ENCODE peak calls at places on chromosomes 6 and 20, in six cellular contexts. One of them, this sample, is unnamed.

GRCh38 chr20:11792229-11792953 is 125.3 kb upstream of the BTBD3 start:
- DNase-seq in H1: no peak
- DNase-seq in HepG2: peak
- DNase-seq in GM23338: no peak
- DNase-seq in endothelial cell of umbilical vein: no peak
- DNase-seq in HCT116: no peak
- DNase-seq in this sample: no peak

GRCh38 chr6:11473008-11473740 is 64.4 kb upstream of the TMEM170B start:
- DNase-seq in H1: no peak
- DNase-seq in HepG2: no peak
- DNase-seq in GM23338: no peak
- DNase-seq in endothelial cell of umbilical vein: no peak
- DNase-seq in HCT116: no peak
- DNase-seq in this sample: no peak

GRCh38 chr20:63553933-63554290 is at the start of gene FNDC11:
- DNase-seq in H1: no peak
- DNase-seq in HepG2: no peak
- DNase-seq in GM23338: peak
- DNase-seq in endothelial cell of umbilical vein: no peak
- DNase-seq in HCT116: no peak
- DNase-seq in this sample: no peak

GRCh38 chr6:41939091-41939847 is 2.3 kb downstream of the CCND3 start:
- DNase-seq in H1: no peak
- DNase-seq in HepG2: no peak
- DNase-seq in GM23338: peak
- DNase-seq in endothelial cell of umbilical vein: no peak
- DNase-seq in HCT116: no peak
- DNase-seq in this sample: no peak

GRCh38 chr6:105713474-105714118 is 310.7 kb upstream of the PREP start:
- DNase-seq in H1: no peak
- DNase-seq in HepG2: no peak
- DNase-seq in GM23338: peak
- DNase-seq in endothelial cell of umbilical vein: no peak
- DNase-seq in HCT116: peak
- DNase-seq in this sample: no peak

GRCh38 chr20:38222231-38222922 is 38.2 kb downstream of the KIAA1755 start:
- DNase-seq in H1: no peak
- DNase-seq in HepG2: peak
- DNase-seq in GM23338: peak
- DNase-seq in endothelial cell of umbilical vein: peak
- DNase-seq in HCT116: peak
- DNase-seq in this sample: no peak

GRCh38 chr20:2230671-2231488 is 64.9 kb upstream of the TGM3 start:
- DNase-seq in H1: no peak
- DNase-seq in HepG2: no peak
- DNase-seq in GM23338: no peak
- DNase-seq in endothelial cell of umbilical vein: no peak
- DNase-seq in HCT116: no peak
- DNase-seq in this sample: no peak

GRCh38 chr6:126337323-126337722 is 2.6 kb upstream of the CENPW start:
- DNase-seq in H1: no peak
- DNase-seq in HepG2: no peak
- DNase-seq in GM23338: no peak
- DNase-seq in endothelial cell of umbilical vein: no peak
- DNase-seq in HCT116: no peak
- DNase-seq in this sample: no peak

GRCh38 chr20:59495894-59496510 is 108.3 kb upstream of the PHACTR3 start:
- DNase-seq in H1: peak
- DNase-seq in HepG2: peak
- DNase-seq in GM23338: peak
- DNase-seq in endothelial cell of umbilical vein: peak
- DNase-seq in HCT116: peak
- DNase-seq in this sample: no peak

GRCh38 chr6:144219056-144219685 is 66.0 kb upstream of the UTRN start:
- DNase-seq in H1: no peak
- DNase-seq in HepG2: peak
- DNase-seq in GM23338: peak
- DNase-seq in endothelial cell of umbilical vein: peak
- DNase-seq in HCT116: peak
- DNase-seq in this sample: no peak

GRCh38 chr20:19275038-19275629 is 62.7 kb downstream of the SLC24A3 start:
- DNase-seq in H1: no peak
- DNase-seq in HepG2: no peak
- DNase-seq in GM23338: no peak
- DNase-seq in endothelial cell of umbilical vein: no peak
- DNase-seq in HCT116: no peak
- DNase-seq in this sample: no peak

GRCh38 chr6:40989204-40990179 is 49.5 kb downstream of the UNC5CL start:
- DNase-seq in H1: no peak
- DNase-seq in HepG2: no peak
- DNase-seq in GM23338: no peak
- DNase-seq in endothelial cell of umbilical vein: no peak
- DNase-seq in HCT116: no peak
- DNase-seq in this sample: no peak

GRCh38 chr6:15266423-15266996 is 20.6 kb downstream of the JARID2 start:
- DNase-seq in H1: no peak
- DNase-seq in HepG2: peak
- DNase-seq in GM23338: peak
- DNase-seq in endothelial cell of umbilical vein: peak
- DNase-seq in HCT116: no peak
- DNase-seq in this sample: no peak
- H3K4me3 ChIP-seq in H1: peak
- H3K4me3 ChIP-seq in HepG2: peak
- H3K4me3 ChIP-seq in GM23338: peak
- H3K4me3 ChIP-seq in endothelial cell of umbilical vein: no peak
- H3K4me3 ChIP-seq in HCT116: no peak
- H3K4me3 ChIP-seq in this sample: peak

DNA sequence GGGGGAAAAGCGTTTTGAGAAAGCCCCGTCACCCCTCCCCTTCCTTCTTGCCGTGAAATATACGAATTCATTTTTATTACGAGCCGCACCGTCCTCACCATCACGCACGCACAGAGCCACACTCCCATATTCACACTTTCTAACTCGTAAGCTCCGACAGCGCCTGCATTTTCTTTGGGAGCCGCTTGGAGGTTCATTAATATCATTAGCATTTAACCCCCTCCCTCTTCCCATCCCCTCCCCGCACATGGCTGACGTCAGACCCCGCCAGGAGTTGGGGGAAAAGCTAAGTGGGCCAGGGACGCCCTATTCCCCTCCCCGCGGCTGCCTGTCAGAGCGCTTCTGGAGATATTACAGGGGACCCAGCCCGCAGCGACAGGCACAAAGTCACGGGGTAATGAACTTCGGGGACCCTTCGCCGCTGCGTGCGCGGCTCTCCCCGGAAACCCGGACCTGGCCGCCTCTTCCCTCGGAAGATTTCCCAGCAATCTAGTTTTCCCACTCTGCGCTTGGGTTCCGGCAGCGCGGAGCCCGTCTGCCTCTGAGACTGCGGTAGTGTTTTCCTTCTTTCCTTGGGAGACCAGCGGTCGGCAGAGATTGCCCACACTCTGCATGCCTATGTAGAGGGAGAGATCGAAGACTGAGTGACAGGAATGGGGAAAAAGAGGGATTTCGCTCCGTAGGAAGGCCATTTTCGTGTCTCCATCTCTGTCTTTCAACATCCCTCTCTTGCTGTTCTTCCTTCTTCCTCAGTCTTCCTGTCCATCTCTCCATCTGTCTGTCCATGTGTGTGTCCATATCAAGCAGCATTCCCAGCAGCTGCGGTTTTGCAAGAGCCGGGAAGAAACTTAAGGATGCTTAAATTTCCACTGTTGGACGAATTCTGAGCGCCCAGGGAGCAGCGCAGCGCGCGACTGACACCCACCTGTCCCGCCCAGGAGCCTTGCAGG is at the start of gene NR2E1:
- DNase-seq in H1: no peak
- DNase-seq in HepG2: no peak
- DNase-seq in GM23338: peak
- DNase-seq in endothelial cell of umbilical vein: no peak
- DNase-seq in HCT116: no peak
- DNase-seq in this sample: peak
- TF ChIP-seq EZH2 in H1: peak
- TF ChIP-seq EZH2 in HepG2: no peak
- TF ChIP-seq EZH2 in GM23338: peak
- TF ChIP-seq EZH2 in endothelial cell of umbilical vein: peak
- TF ChIP-seq EZH2 in HCT116: no peak
- TF ChIP-seq EZH2 in this sample: no peak

GRCh38 chr6:31328355-31328960 is 28.5 kb downstream of the HLA-B start:
- DNase-seq in H1: no peak
- DNase-seq in HepG2: no peak
- DNase-seq in GM23338: peak
- DNase-seq in endothelial cell of umbilical vein: no peak
- DNase-seq in HCT116: no peak
- DNase-seq in this sample: no peak
- TF ChIP-seq POLR2AphosphoS5 in H1: no peak
- TF ChIP-seq POLR2AphosphoS5 in HepG2: no peak
- TF ChIP-seq POLR2AphosphoS5 in GM23338: no peak
- TF ChIP-seq POLR2AphosphoS5 in endothelial cell of umbilical vein: no peak
- TF ChIP-seq POLR2AphosphoS5 in HCT116: no peak
- TF ChIP-seq POLR2AphosphoS5 in this sample: no peak

DNA sequence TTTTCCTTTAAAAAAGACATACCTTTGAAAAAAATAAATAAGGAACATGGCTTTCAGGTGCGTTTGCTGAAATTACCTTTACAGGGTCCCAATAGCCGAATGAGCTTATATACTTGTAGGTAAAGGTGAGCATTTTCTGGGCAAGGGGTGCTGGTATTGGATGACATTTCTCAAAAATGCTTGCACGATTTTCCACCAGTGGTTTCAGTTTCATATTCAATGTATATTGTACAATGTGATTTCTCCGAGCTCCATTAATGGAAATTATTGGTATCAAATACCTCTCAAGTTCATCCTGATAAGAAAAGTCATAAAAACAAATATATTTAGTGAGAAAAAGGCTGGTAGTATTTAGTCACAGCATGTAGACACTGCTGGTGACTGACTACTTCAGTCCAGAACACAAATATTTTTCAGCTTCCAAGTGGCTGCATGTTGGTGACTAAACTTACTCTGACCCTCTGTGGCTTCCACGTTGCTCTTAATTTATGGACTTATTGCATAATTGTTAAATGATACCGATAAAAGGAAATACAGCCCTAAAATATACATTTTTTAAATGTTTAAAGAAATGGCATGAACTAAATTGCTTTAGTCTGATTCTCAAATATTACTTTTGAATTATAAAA is 32.9 kb upstream of the ZBTB24 start:
- DNase-seq in H1: no peak
- DNase-seq in HepG2: no peak
- DNase-seq in GM23338: no peak
- DNase-seq in endothelial cell of umbilical vein: no peak
- DNase-seq in HCT116: no peak
- DNase-seq in this sample: no peak
- H3K4me3 ChIP-seq in H1: no peak
- H3K4me3 ChIP-seq in HepG2: no peak
- H3K4me3 ChIP-seq in GM23338: no peak
- H3K4me3 ChIP-seq in endothelial cell of umbilical vein: no peak
- H3K4me3 ChIP-seq in HCT116: no peak
- H3K4me3 ChIP-seq in this sample: no peak

DNA sequence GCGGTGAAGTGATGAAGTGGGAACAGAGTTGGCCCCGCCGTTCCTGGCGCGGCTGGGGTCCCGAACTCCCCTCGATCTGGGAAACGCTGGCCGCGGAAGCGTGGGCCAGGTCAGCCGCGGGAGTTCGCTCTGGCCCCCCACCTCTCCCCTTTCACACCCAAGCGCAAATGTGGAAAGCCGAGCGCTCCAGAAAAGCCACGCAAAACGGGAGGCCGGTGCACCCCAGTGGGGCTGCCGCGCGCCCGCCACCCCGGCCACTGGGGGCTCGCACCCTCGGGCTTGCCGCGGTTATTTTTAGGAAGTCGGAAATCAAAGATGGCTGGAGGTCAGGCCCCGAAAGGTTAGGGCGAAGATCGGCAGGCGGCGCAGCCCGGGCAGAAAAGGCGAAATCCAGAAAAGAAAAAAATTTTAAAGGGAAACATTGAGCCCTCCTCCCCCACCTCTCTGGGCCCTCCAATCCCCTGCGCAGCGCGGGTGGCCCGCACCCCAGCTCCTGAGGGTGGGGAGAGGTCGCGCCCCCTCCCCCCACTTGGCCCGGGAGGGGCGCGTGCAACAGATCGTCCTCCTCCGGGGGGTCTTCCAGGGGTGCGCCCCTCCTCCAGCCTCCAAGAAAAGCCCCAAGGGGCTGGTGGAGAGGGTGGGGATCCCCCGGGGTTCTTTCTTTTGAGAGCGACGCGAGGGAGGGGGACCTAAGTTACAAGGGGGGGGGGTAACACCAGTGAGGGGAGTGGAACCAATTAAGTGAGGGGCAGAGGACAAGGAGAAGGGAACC is 915 bp downstream of the SALL4 start:
- DNase-seq in H1: no peak
- DNase-seq in HepG2: no peak
- DNase-seq in GM23338: peak
- DNase-seq in endothelial cell of umbilical vein: no peak
- DNase-seq in HCT116: no peak
- DNase-seq in this sample: no peak
- TF ChIP-seq EZH2 in H1: no peak
- TF ChIP-seq EZH2 in HepG2: no peak
- TF ChIP-seq EZH2 in GM23338: no peak
- TF ChIP-seq EZH2 in endothelial cell of umbilical vein: peak
- TF ChIP-seq EZH2 in HCT116: no peak
- TF ChIP-seq EZH2 in this sample: no peak

This sample was measured in SK-N-MC.